ENCODE peak calls at places on chromosomes 3 and 15, in eight cellular contexts. I is hepatocyte; K is body of pancreas; O is psoas muscle; Y is brain microvascular endothelial cell; V is ovary; R is lower lobe of right lung; J is CD4-positive, alpha-beta T cell. E is an unnamed sample.

GRCh38 chr3:167729591-167729990 is 5.1 kb downstream of the PDCD10 start:
- DNase-seq in I (no peak), Y (no peak), J (no peak), O (no peak), K (no peak), R (no peak), V (no peak), E (no peak)

GRCh38 chr15:91496754-91497691 is 356.5 kb upstream of the SLCO3A1 start:
- DNase-seq in I (no peak), K (no peak), O (no peak), J (no peak), Y (no peak), R (peak), V (no peak), E (no peak)

GRCh38 chr3:6807967-6808588 is 52.8 kb upstream of the GRM7 start:
- DNase-seq in I (peak), O (no peak), J (no peak), Y (no peak), V (no peak), R (no peak), K (no peak), E (no peak)

GRCh38 chr3:126125341-126125740 is 41.4 kb upstream of the SLC41A3 start:
- DNase-seq in V (no peak), R (peak), I (no peak), O (peak), Y (no peak), J (no peak), K (peak), E (no peak)

GRCh38 chr3:96491023-96491422 is 323.4 kb upstream of the EPHA6 start:
- DNase-seq in I (no peak), K (no peak), Y (no peak), R (no peak), O (no peak), J (no peak), V (no peak), E (no peak)

GRCh38 chr3:16885948-16886683 is 1.4 kb downstream of the PLCL2 start:
- DNase-seq in R (no peak), V (no peak), Y (no peak), K (no peak), I (no peak), O (no peak), J (no peak), E (no peak)

GRCh38 chr3:141489184-141489583 is 2.4 kb downstream of the RASA2 start:
- DNase-seq in I (no peak), K (no peak), Y (no peak), O (no peak), J (no peak), R (no peak), V (no peak), E (no peak)

GRCh38 chr3:153959321-153959717 is 161.9 kb upstream of the ARHGEF26 start:
- DNase-seq in R (no peak), K (no peak), Y (no peak), O (no peak), V (no peak), I (no peak), J (no peak), E (no peak)

GRCh38 chr15:48143856-48144255 is 23.1 kb downstream of the SLC24A5 start:
- DNase-seq in K (no peak), V (no peak), Y (no peak), O (no peak), J (no peak), R (no peak), I (no peak), E (no peak)

GRCh38 chr3:127412578-127413317 is 124.9 kb upstream of the PRR20G start:
- DNase-seq in O (no peak), Y (no peak), K (no peak), J (no peak), R (peak), V (no peak), I (no peak), E (no peak)

GRCh38 chr15:100730129-100730528 is 127.7 kb downstream of the ASB7 start:
- DNase-seq in O (no peak), K (no peak), V (no peak), R (no peak), J (no peak), Y (no peak), I (no peak), E (no peak)

GRCh38 chr15:35279811-35280210 is 194.7 kb upstream of the NANOGP8 start:
- DNase-seq in K (no peak), I (no peak), R (no peak), V (no peak), Y (no peak), J (no peak), O (no peak), E (no peak)

GRCh38 chr3:46670891-46671427 is 22.5 kb downstream of the ALS2CL start:
- DNase-seq in K (peak), I (no peak), R (peak), V (peak), O (no peak), Y (no peak), J (no peak), E (no peak)

GRCh38 chr3:50340404-50341329 is at the start of gene RASSF1:
- DNase-seq in J (no peak), V (peak), R (peak), Y (no peak), O (peak), I (peak), K (no peak), E (no peak)

GRCh38 chr3:28279770-28280169 is 38.4 kb downstream of the CMC1 start:
- DNase-seq in R (no peak), J (no peak), V (no peak), I (no peak), O (no peak), Y (no peak), K (no peak), E (no peak)

DNA sequence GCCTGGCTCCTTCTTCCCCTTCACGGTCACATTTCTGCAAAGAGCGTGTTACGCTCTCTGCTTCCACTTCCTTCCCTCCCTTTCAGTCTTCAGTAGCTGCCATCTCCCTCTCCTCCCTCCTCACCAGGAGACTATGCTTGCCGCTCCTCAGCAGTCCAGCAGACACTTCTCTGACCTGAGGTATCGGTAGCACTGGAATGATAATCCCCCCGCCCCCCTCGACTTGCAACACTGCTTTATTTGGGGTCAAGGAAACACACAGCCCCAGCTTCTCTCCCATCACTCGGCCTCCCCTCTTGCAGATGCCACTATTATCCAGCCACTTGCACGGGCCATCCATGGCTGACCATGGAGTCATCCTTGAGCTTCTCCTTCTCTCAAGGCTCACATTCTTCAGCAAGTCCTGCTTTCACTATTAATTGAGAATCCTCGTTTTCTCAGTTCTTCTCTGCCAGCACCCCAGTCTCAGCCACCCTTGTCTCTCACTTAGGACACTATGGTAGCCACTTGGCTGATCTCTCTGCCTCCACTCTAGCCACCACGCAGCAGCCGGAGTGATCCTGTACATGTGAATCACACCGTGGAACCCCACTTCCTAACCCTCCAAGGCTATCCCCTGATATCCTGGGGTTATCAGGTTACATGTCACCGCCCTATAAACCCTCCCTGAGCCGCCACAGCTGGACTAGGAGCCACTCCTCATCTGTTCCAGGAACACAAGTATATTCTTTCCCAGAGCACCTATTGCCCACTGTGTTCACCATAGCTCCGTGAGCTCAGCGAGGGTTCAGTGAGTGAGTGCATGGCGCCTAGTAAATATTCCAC is 960 bp upstream of the PARP14 start:
- DNase-seq in I (peak), V (peak), R (no peak), Y (no peak), K (peak), J (no peak), O (peak), E (no peak)
- H3K27ac ChIP-seq in I (peak), V (peak), R (peak), Y (no peak), K (peak), J (peak), O (peak), E (peak)

GRCh38 chr3:48107227-48107626 is 81.0 kb downstream of the CDC25A start:
- DNase-seq in Y (no peak), R (no peak), K (no peak), O (no peak), V (no peak), J (no peak), I (no peak), E (no peak)
- H3K27ac ChIP-seq in Y (no peak), R (no peak), K (no peak), O (no peak), V (no peak), J (no peak), I (no peak), E (no peak)

GRCh38 chr3:193711523-193711963 is 118.5 kb downstream of the OPA1 start:
- DNase-seq in R (no peak), I (no peak), O (no peak), Y (no peak), K (no peak), V (no peak), J (no peak), E (no peak)
- H3K27ac ChIP-seq in R (no peak), I (peak), O (no peak), Y (no peak), K (no peak), V (no peak), J (no peak), E (no peak)

GRCh38 chr15:64634576-64635485 is 140.6 kb downstream of the RBPMS2 start:
- DNase-seq in J (no peak), V (no peak), Y (peak), R (no peak), K (no peak), O (no peak), I (peak), E (no peak)
- H3K27ac ChIP-seq in J (no peak), V (no peak), Y (no peak), R (peak), K (peak), O (peak), I (peak), E (no peak)

GRCh38 chr3:123637131-123637530 is 52.3 kb upstream of the HACD2 start:
- DNase-seq in R (no peak), K (no peak), Y (no peak), J (no peak), I (peak), V (no peak), O (no peak), E (no peak)
- H3K27ac ChIP-seq in R (no peak), K (peak), Y (no peak), J (no peak), I (peak), V (no peak), O (no peak), E (no peak)

DNA sequence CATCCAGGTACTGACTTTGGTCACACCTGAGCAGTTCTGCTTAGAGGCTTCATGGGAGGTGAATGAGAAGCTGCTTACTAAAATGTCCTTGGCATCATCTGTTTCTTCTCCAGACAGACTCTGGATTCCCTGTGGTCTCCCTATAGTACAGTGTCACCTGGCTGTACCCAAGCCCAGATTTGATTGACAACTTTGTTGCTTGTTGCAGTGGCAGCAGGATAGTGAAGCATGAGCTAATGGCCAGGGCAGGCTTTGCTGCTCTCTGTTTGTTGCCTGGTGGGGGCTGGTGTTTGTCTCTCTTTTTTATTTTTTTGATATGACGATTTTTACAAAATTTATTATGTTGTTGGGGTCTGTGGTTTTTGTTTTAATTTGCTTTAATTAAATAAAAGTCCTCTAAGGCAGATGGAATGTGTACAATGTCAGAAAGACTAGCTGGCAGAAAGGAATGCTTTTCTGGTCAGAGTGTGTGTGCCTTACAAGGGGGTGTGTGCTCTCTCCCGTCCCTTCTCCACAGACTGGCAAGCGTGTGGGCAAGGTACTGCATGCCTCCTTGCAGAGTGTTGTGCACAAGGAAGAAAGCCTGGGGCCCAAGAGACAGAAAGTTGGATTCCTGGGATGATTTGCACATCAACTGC is 15.3 kb upstream of the CLEC3B start:
- DNase-seq in R (no peak), Y (no peak), O (no peak), I (no peak), K (no peak), V (no peak), J (no peak), E (no peak)
- H3K27ac ChIP-seq in R (peak), Y (peak), O (peak), I (peak), K (peak), V (peak), J (no peak), E (peak)